ENCODE peak calls at places on chromosome 7, in four cellular contexts. Q, F, B and K are unnamed samples.

GRCh38 chr7:44559485-44559884 is 14.2 kb downstream of the DDX56 start:
- DNase-seq in Q (no peak), F (no peak), B (no peak), K (no peak)

GRCh38 chr7:65967361-65968155 is 14.5 kb downstream of the GUSB start:
- DNase-seq in Q (no peak), F (no peak), B (no peak), K (no peak)

GRCh38 chr7:115249080-115249479 is 327.2 kb downstream of the MDFIC start:
- DNase-seq in Q (no peak), F (peak; percentile 30), B (no peak), K (no peak)

GRCh38 chr7:31061185-31061584 is 9.1 kb downstream of the ADCYAP1R1 start:
- DNase-seq in Q (no peak), F (no peak), B (no peak), K (no peak)

GRCh38 chr7:51175316-51175991 is 141.2 kb downstream of the COBL start:
- DNase-seq in Q (no peak), F (no peak), B (no peak), K (no peak)

GRCh38 chr7:148941598-148942280 is 57.6 kb upstream of the EZH2 start:
- DNase-seq in Q (peak; percentile 70), F (peak; percentile 72), B (no peak), K (no peak)

GRCh38 chr7:1938788-1939433 is 268.8 kb downstream of the ELFN1 start:
- DNase-seq in Q (peak; percentile 63), F (no peak), B (no peak), K (no peak)

GRCh38 chr7:136997735-136998134 is 129.3 kb downstream of the CHRM2 start:
- DNase-seq in Q (no peak), F (no peak), B (no peak), K (no peak)

GRCh38 chr7:111364413-111364812 is 197.9 kb downstream of the IMMP2L start:
- DNase-seq in Q (no peak), F (no peak), B (no peak), K (no peak)

GRCh38 chr7:134429481-134429880 is 29.4 kb downstream of the AKR1B1 start:
- DNase-seq in Q (no peak), F (no peak), B (no peak), K (no peak)

GRCh38 chr7:104946338-104946737 is 67.7 kb upstream of the KMT2E start:
- DNase-seq in Q (no peak), F (no peak), B (no peak), K (no peak)

GRCh38 chr7:12729112-12729511 is 41.7 kb downstream of the ARL4A start:
- DNase-seq in Q (peak; percentile 5), F (peak; percentile 94), B (no peak), K (no peak)

GRCh38 chr7:68744036-68744435 is 854.2 kb upstream of the AUTS2 start:
- DNase-seq in Q (no peak), F (no peak), B (no peak), K (no peak)

GRCh38 chr7:159094030-159094740 is 50.5 kb downstream of the VIPR2 start:
- DNase-seq in Q (no peak), F (no peak), B (no peak), K (no peak)

GRCh38 chr7:129401228-129401967 is 32.8 kb upstream of the STRIP2 start:
- DNase-seq in Q (peak; percentile 46), F (peak; percentile 29), B (no peak), K (no peak)

GRCh38 chr7:38863609-38864291 is 45.2 kb downstream of the VPS41 start:
- DNase-seq in Q (no peak), F (peak; percentile 25), B (no peak), K (no peak)

GRCh38 chr7:11831727-11832495 is at the start of gene THSD7A:
- DNase-seq in Q (no peak), F (peak; percentile 81), B (peak; percentile 28), K (no peak)

GRCh38 chr7:12674861-12675260 is 12.6 kb upstream of the ARL4A start:
- DNase-seq in Q (no peak), F (peak; percentile 50), B (peak; percentile 30), K (peak; percentile 22)

GRCh38 chr7:151804756-151805503 is 72.0 kb downstream of the PRKAG2 start:
- DNase-seq in Q (no peak), F (no peak), B (no peak), K (no peak)

GRCh38 chr7:139811106-139811505 is 18.0 kb upstream of the TBXAS1 start:
- DNase-seq in Q (no peak), F (no peak), B (no peak), K (no peak)

GRCh38 chr7:50470250-50471163 is 20.4 kb upstream of the FIGNL1 start:
- DNase-seq in Q (no peak), F (no peak), B (no peak), K (no peak)

GRCh38 chr7:821688-822087 is 10.6 kb upstream of the SUN1 start:
- DNase-seq in Q (no peak), F (no peak), B (no peak), K (no peak)
- TF ChIP-seq CTCF in Q (no peak), F (no peak), B (no peak), K (no peak)

DNA sequence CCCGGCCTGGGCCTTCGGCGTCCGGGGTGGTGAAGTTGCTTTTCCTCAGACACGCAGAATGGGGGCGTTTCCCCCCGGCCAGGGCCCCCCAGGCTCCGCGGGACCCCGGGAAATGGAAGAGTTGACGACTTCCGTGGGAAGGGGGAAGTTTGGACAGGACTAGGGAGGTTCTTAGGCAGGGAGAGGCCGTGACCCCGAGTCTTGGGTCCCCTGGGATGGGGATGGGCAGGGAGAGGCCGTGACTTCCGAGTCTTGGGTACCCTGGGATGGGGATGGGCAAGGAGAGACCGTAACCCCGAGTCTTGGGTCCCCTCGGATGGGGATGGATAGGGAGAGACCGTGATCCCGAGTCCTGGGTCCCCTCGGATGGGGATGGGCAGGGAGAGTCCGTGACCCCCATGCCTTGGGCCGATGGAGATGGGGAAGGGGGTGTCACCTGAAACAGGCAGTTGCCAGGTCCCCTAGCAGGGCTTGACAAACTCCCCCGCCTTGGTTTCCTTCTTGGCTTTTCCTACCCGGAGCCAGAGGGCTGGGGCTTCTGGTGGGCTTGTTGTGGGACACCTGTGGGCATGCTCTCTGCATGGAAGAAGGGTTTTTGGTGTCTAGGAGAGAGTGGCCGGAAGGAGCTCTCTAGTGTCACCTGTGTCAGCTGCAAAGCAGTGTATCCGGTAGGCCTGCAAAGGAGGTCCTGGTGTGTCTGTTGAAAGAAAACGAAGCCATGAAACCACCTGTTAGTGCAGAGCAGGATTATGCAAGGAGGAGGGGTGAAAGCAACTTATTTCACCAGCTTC is 1.1 kb downstream of the TRRAP start:
- DNase-seq in Q (peak; percentile 69), F (no peak), B (peak; percentile 77), K (peak; percentile 74)
- TF ChIP-seq CTCF in Q (peak; percentile 13), F (no peak), B (peak; percentile 50), K (peak; percentile 69)

GRCh38 chr7:123966936-123967335 is 41.9 kb downstream of the SPAM1 start:
- DNase-seq in Q (no peak), F (peak; percentile 3), B (no peak), K (no peak)
- TF ChIP-seq CTCF in Q (no peak), F (no peak), B (no peak), K (peak; percentile 21)

GRCh38 chr7:27689045-27689877 is 26.6 kb upstream of the HIBADH start:
- DNase-seq in Q (no peak), F (peak; percentile 69), B (peak; percentile 35), K (no peak)
- TF ChIP-seq CTCF in Q (peak; percentile 52), F (peak; percentile 42), B (peak; percentile 56), K (peak; percentile 62)

DNA sequence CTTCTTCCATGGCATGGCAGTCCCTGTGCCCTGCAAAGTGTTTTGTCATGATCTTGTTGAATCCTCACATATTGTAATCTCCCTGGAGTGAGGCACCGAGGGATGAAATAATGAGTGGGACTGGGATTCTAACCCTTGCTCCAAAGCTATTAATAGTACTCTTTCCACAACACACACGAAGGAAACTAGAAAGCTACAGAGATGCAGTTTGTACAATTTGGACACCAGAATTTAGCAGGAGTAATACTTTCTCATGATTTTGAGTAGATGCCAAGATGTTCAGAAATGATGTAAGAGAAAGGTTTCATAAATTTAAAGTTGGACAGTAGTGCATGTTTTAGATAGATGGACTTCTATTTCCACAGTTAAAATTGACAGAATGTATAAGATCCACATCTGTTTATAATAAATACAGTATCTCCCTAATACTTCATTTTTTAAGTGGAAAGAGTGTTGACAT is 46.4 kb downstream of the PRR15 start:
- DNase-seq in Q (no peak), F (no peak), B (no peak), K (no peak)
- TF ChIP-seq CTCF in Q (no peak), F (no peak), B (no peak), K (no peak)

GRCh38 chr7:35714862-35715261 is 19.9 kb upstream of the HERPUD2 start:
- DNase-seq in Q (no peak), F (no peak), B (no peak), K (no peak)
- TF ChIP-seq CTCF in Q (no peak), F (no peak), B (peak; percentile 31), K (no peak)

DNA sequence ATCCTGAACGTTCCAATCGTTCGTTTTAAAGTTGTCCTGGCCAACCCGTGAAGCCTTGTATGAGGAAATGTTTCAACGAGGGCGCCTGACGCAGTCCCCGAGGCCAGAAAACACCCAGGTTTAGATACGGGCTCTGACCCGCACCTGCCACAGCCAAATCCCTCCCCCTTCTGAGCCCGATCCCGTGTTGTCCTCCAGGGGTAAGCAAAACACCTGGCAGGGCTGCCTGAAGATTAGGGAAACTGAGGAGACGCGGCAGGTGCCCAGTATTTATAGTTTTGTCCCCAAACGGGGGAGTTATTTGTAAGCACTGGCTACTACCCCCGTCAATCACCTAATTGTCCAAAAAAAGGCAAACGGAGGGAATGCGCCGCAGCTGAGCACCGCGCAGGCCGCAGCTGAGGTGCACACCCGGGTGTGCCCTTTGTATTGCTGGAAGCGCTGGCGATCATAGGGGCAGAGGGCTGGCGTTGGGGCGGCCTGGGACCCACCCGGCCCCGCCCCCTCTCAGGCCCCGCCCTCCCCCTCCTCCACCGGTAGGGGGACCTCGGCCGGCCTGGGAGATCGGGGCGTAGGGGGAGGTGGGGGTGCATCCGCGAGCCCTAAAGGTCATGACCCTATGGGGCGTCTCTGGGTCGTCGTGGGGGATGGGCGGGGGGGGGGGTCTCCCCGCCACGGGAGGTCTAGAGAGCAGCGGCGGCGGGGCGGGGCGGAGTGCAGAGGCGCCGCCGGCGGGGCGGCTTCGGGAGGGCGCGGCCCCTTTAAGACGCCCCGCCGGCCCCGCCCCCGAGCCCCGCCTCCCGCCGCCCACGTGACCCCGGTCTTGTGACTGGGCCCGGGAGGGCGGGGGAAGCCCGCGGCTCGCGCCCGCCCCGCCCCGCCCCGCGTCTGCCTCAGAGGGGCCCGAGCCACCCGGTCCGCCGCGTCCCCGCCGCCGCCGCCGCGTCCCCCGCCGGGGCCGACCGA is at the start of gene BRI3:
- DNase-seq in Q (peak; percentile 56), F (peak; percentile 79), B (peak; percentile 98), K (peak; percentile 49)
- TF ChIP-seq CTCF in Q (no peak), F (no peak), B (no peak), K (no peak)

DNA sequence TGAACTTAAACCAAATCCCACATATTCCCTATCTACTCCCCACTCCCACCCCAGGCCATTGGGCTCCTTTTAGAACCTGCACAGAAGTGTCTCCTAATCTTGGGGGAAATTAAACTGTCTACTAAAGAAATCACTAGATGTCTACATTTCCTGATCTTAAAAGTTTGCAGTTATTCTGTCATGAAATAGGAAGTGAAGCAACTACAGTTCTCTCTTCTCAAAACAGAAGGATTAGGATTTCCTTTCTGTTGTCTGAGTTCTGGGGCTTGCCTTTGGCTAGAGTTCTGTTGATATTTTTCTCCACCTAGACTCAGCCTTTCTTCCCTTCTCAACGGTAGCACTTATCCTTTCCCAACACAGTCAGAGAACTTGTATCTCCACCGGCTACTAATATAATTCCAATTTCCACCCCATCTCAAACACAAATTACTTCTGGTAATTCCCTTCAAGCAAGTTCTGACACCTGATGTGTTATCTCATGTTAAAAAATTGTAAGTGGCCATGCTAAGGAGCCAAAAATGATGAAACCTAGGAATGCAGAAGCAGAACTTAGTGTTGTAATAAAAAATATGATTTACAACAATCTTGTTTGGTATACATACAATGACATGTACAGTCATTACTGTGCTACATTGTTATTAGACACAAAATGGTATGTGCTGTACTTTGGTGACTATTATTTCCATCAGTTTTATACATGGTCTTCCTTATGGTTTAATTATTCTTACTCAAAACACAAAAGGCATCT is 12.1 kb downstream of the OR9A4 start:
- DNase-seq in Q (peak; percentile 51), F (no peak), B (no peak), K (no peak)
- TF ChIP-seq CTCF in Q (no peak), F (no peak), B (no peak), K (no peak)